ENCODE peak calls at places on chromosome 20, in nine cellular contexts. Y is GM23248; R is CD8-positive, alpha-beta memory T cell; Z is HCT116; X is epithelial cell of esophagus; P is small intestine; N is psoas muscle; O is endodermal cell; I is GM23338. M is an unnamed sample.

GRCh38 chr20:61246269-61246668 is 5.8 kb upstream of the CDH4 start:
- DNase-seq in Y (no peak), R (no peak), Z (no peak), X (no peak), P (no peak), N (no peak), O (no peak), I (no peak), M (no peak)

GRCh38 chr20:661474-662288 is 8.7 kb upstream of the SRXN1 start:
- DNase-seq in Y (peak), R (no peak), Z (no peak), X (peak), P (no peak), N (no peak), O (peak), I (peak), M (no peak)

GRCh38 chr20:36802326-36803223 is 29.0 kb upstream of the DSN1 start:
- DNase-seq in Y (peak), R (no peak), Z (no peak), X (peak), P (no peak), N (no peak), O (no peak), I (no peak), M (no peak)

GRCh38 chr20:37914672-37915433 is 11.9 kb downstream of the VSTM2L start:
- DNase-seq in Y (no peak), R (peak), Z (no peak), X (no peak), P (no peak), N (no peak), O (peak), I (peak), M (peak)

GRCh38 chr20:25344634-25345033 is 46.0 kb downstream of the ABHD12 start:
- DNase-seq in Y (no peak), R (no peak), Z (no peak), X (no peak), P (no peak), N (no peak), O (no peak), I (no peak), M (no peak)

GRCh38 chr20:757509-757908 is 10.8 kb downstream of the SLC52A3 start:
- DNase-seq in Y (no peak), R (no peak), Z (no peak), X (no peak), P (no peak), N (no peak), O (no peak), I (no peak), M (no peak)

GRCh38 chr20:38358500-38358998 is 12.3 kb downstream of the LBP start:
- DNase-seq in Y (no peak), R (no peak), Z (no peak), X (no peak), P (no peak), N (no peak), O (no peak), I (no peak), M (no peak)

GRCh38 chr20:53176133-53176532 is 204.0 kb downstream of the TSHZ2 start:
- DNase-seq in Y (no peak), R (no peak), Z (no peak), X (no peak), P (no peak), N (no peak), O (peak), I (peak), M (no peak)

GRCh38 chr20:36322131-36322530 is 16.0 kb downstream of the DLGAP4 start:
- DNase-seq in Y (no peak), R (no peak), Z (no peak), X (no peak), P (no peak), N (peak), O (peak), I (no peak), M (no peak)

GRCh38 chr20:47360489-47361267 is 4.2 kb upstream of the ZMYND8 start:
- DNase-seq in Y (peak), R (no peak), Z (peak), X (peak), P (peak), N (peak), O (peak), I (peak), M (peak)

GRCh38 chr20:34951252-34951651 is 4.4 kb downstream of the GSS start:
- DNase-seq in Y (no peak), R (no peak), Z (no peak), X (peak), P (peak), N (no peak), O (no peak), I (no peak), M (no peak)

GRCh38 chr20:56774873-56775272 is 145.8 kb downstream of the TFAP2C start:
- DNase-seq in Y (no peak), R (no peak), Z (no peak), X (no peak), P (no peak), N (no peak), O (no peak), I (peak), M (no peak)

GRCh38 chr20:19110866-19111460 is 101.5 kb upstream of the SLC24A3 start:
- DNase-seq in Y (no peak), R (no peak), Z (no peak), X (no peak), P (no peak), N (no peak), O (no peak), I (no peak), M (no peak)

GRCh38 chr20:22403860-22404608 is 180.3 kb downstream of the FOXA2 start:
- DNase-seq in Y (peak), R (no peak), Z (no peak), X (peak), P (peak), N (no peak), O (no peak), I (peak), M (no peak)

GRCh38 chr20:33490023-33490933 is at the start of gene CBFA2T2:
- DNase-seq in Y (peak), R (no peak), Z (peak), X (peak), P (peak), N (peak), O (no peak), I (no peak), M (no peak)

GRCh38 chr20:38131588-38132121 is 33.4 kb downstream of the TGM2 start:
- DNase-seq in Y (no peak), R (no peak), Z (no peak), X (peak), P (no peak), N (no peak), O (no peak), I (no peak), M (no peak)

GRCh38 chr20:967796-968742 is 34.0 kb downstream of the RSPO4 start:
- DNase-seq in Y (peak), R (no peak), Z (peak), X (peak), P (peak), N (no peak), O (peak), I (peak), M (peak)

GRCh38 chr20:8735674-8736073 is 333.2 kb upstream of the PLCB4 start:
- DNase-seq in Y (no peak), R (no peak), Z (no peak), X (no peak), P (no peak), N (no peak), O (no peak), I (no peak), M (no peak)

GRCh38 chr20:41881466-41882046 is 263.4 kb upstream of the CHD6 start:
- DNase-seq in Y (no peak), R (no peak), Z (no peak), X (no peak), P (no peak), N (no peak), O (no peak), I (no peak), M (no peak)

GRCh38 chr20:51574248-51575033 is 31.9 kb upstream of the NFATC2 start:
- DNase-seq in Y (peak), R (no peak), Z (no peak), X (peak), P (no peak), N (no peak), O (no peak), I (no peak), M (no peak)

GRCh38 chr20:3659492-3660261 is 3.5 kb downstream of the GFRA4 start:
- DNase-seq in Y (no peak), R (no peak), Z (no peak), X (no peak), P (no peak), N (peak), O (no peak), I (no peak), M (no peak)

GRCh38 chr20:63568170-63568981 is 5.7 kb downstream of the HELZ2 start:
- DNase-seq in Y (no peak), R (no peak), Z (no peak), X (no peak), P (no peak), N (no peak), O (no peak), I (no peak), M (no peak)
- H3K4me3 ChIP-seq in Y (no peak), R (peak), Z (no peak), X (no peak), P (no peak), N (no peak), O (no peak), I (no peak), M (no peak)

DNA sequence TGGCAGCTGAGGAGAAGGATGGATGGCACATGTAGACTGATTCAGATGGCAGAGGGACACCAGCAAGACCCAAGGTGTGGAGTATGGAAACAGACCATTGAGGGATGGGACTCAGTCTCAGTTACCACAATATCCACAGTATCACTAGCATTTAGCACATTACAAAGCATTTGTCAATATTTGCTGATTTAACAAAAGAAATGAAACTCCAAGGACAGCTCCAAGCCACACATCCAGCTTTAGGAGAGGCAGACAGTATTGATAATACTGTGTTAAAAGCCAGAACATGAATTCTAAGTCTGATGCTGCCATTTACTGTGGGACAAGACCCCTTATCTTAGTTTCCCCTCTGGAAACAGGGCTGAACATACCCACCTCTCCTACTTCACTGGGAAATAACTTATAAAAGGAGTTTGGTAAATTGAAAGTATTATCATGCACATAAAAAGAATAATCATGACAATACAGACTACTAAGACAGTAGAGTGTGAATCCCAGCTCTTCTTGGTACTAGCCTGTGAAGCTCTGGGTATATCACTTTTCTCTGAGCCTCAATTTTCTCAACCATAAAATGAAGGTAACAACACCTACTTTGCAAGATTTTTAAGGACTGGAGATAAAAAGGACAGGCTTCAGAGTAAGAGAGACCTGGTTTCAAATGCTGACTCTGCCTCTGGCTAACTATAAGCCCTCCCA is 11.1 kb downstream of the BCL2L1 start:
- DNase-seq in Y (no peak), R (no peak), Z (no peak), X (no peak), P (no peak), N (no peak), O (no peak), I (no peak), M (no peak)
- H3K4me3 ChIP-seq in Y (peak), R (no peak), Z (no peak), X (no peak), P (no peak), N (peak), O (peak), I (peak), M (no peak)

DNA sequence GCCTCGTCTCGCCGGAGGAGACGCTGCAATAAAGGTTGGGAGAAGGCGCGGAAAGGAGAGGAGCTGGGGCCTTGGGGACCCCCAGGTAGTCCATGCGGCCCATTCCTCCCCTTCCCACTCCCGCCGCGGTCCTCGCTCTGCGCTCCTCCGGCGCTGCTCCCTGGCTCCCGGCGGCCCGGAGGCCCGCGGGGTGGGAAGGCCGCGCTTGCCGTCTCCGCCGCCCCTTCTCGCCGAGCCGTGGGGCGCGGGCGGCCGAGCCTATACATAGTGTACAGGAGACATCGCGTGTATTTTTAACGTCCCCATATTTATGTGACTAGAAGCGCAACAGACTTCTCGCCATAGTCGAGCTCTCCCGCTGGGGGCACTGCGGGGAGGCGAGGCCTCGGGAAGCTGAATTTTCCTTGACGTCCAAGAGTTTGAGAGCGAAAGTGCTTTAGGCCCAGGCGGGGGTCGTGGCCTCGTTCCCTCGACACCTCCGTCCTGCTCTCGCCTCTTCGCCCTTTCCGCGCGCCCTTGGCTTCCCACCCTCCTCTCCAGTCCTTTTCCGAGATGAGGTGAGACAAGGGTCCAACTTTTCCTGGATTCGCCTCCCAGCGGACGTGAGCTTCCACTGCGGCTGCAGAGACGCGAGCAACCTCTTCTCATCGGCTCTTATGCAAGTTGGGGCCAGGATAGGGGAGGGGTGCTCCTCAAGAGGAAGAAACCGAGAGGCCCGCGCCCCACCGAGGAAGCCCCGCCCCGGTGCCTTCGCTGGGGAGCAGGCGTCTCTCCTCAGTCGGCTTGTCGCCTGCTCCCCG is 29.0 kb downstream of the SLC12A5 start:
- DNase-seq in Y (peak), R (no peak), Z (no peak), X (peak), P (no peak), N (peak), O (peak), I (peak), M (no peak)
- H3K4me3 ChIP-seq in Y (peak), R (no peak), Z (no peak), X (no peak), P (no peak), N (peak), O (peak), I (peak), M (no peak)

GRCh38 chr20:59864726-59865125 is 68.7 kb downstream of the SYCP2 start:
- DNase-seq in Y (no peak), R (no peak), Z (no peak), X (no peak), P (no peak), N (no peak), O (no peak), I (no peak), M (no peak)
- H3K4me3 ChIP-seq in Y (no peak), R (no peak), Z (no peak), X (no peak), P (no peak), N (no peak), O (no peak), I (no peak), M (no peak)

GRCh38 chr20:50165687-50166554 is 12.4 kb upstream of the PEDS1 start:
- DNase-seq in Y (peak), R (peak), Z (peak), X (peak), P (peak), N (peak), O (peak), I (peak), M (peak)
- H3K4me3 ChIP-seq in Y (peak), R (peak), Z (peak), X (peak), P (no peak), N (peak), O (peak), I (peak), M (peak)

DNA sequence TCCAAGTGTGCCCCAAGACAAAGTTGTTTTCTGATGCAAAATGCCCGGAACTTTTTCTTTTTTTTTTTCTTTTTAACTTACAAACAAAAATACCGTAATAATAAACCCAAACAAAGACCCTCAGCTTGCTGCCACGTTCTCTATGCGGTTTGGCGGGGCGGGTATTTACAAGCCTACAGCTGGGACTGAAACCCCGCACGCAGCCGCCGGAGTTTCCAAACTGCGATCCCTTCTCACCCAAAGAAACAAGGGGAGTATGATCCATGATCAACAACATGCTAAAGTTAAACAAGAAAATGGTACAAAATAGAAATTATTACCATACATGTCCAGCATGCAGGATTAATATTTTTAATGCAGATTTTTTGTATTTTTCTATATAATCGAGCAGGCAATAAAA is 2.1 kb downstream of the MAFB start:
- DNase-seq in Y (peak), R (no peak), Z (no peak), X (no peak), P (no peak), N (no peak), O (no peak), I (no peak), M (no peak)
- H3K4me3 ChIP-seq in Y (peak), R (no peak), Z (no peak), X (peak), P (peak), N (peak), O (peak), I (peak), M (no peak)

GRCh38 chr20:50151034-50151743 is 2.3 kb downstream of the PEDS1 start:
- DNase-seq in Y (peak), R (no peak), Z (no peak), X (peak), P (peak), N (no peak), O (no peak), I (peak), M (no peak)
- H3K4me3 ChIP-seq in Y (peak), R (no peak), Z (peak), X (peak), P (peak), N (peak), O (no peak), I (peak), M (no peak)

M was measured in HAP-1.